ENCODE peak calls at places on chromosome 18, in eight cellular contexts. Y, Z, G, O, V, S, N and P are unnamed samples.

GRCh38 chr18:75230210-75231052 is 19.8 kb downstream of the TSHZ1 start:
- DNase-seq in Y (no peak), S (no peak), O (no peak), Z (no peak), N (no peak), G (no peak), V (no peak), P (no peak)

GRCh38 chr18:59303006-59303405 is 15.4 kb downstream of the CPLX4 start:
- DNase-seq in Z (no peak), S (no peak), Y (no peak), O (no peak), G (no peak), N (no peak), V (no peak), P (no peak)

GRCh38 chr18:45688834-45689233 is 35.1 kb upstream of the SLC14A1 start:
- DNase-seq in S (no peak), Y (peak), G (peak), V (no peak), N (no peak), Z (peak), O (peak), P (no peak)

GRCh38 chr18:6107794-6108193 is 212.5 kb upstream of the TMEM200C start:
- DNase-seq in G (no peak), Z (no peak), Y (no peak), S (no peak), N (no peak), O (no peak), V (no peak), P (no peak)

GRCh38 chr18:74507120-74507881 is 11.1 kb downstream of the CNDP2 start:
- DNase-seq in Y (no peak), S (no peak), O (no peak), V (no peak), G (no peak), Z (no peak), N (no peak), P (no peak)

GRCh38 chr18:58316400-58316942 is 272.4 kb downstream of the NEDD4L start:
- DNase-seq in S (no peak), Y (no peak), V (no peak), Z (no peak), N (no peak), G (no peak), O (no peak), P (no peak)

GRCh38 chr18:40555914-40556313 is 1399.1 kb upstream of the PIK3C3 start:
- DNase-seq in V (no peak), S (no peak), Z (no peak), Y (no peak), G (no peak), N (no peak), O (no peak), P (no peak)

GRCh38 chr18:44715841-44716240 is 35.2 kb downstream of the SETBP1 start:
- DNase-seq in Z (no peak), Y (no peak), O (no peak), V (peak), S (no peak), G (no peak), N (no peak), P (no peak)

GRCh38 chr18:8188196-8188595 is 421.0 kb upstream of the RAB12 start:
- DNase-seq in S (no peak), G (no peak), Z (no peak), N (no peak), Y (peak), O (no peak), V (no peak), P (no peak)

GRCh38 chr18:34649072-34649471 is 61.0 kb upstream of the DTNA start:
- DNase-seq in G (no peak), S (no peak), O (no peak), Z (no peak), Y (peak), N (no peak), V (no peak), P (no peak)

GRCh38 chr18:49619792-49620191 is 57.9 kb downstream of the LIPG start:
- DNase-seq in S (no peak), V (no peak), Z (no peak), G (no peak), N (no peak), O (no peak), Y (no peak), P (no peak)

GRCh38 chr18:59005266-59005665 is 134.4 kb upstream of the SEC11C start:
- DNase-seq in S (no peak), N (no peak), G (no peak), Y (peak), Z (no peak), O (no peak), V (no peak), P (peak)

GRCh38 chr18:44143054-44143453 is 537.6 kb upstream of the SETBP1 start:
- DNase-seq in G (no peak), Y (no peak), N (no peak), V (no peak), Z (no peak), S (no peak), O (no peak), P (no peak)

GRCh38 chr18:24016643-24017042 is 2.1 kb downstream of the TTC39C start:
- DNase-seq in N (no peak), Y (peak), S (no peak), G (no peak), O (no peak), V (no peak), Z (no peak), P (no peak)

GRCh38 chr18:75526038-75526437 is 98.5 kb upstream of the SMIM21 start:
- DNase-seq in Y (no peak), O (no peak), G (no peak), N (no peak), V (no peak), Z (no peak), S (no peak), P (no peak)

GRCh38 chr18:42155024-42155423 is 200.0 kb downstream of the PIK3C3 start:
- DNase-seq in V (no peak), O (no peak), G (no peak), Y (no peak), N (no peak), S (no peak), Z (no peak), P (no peak)

GRCh38 chr18:46761054-46761769 is 4.4 kb upstream of the ST8SIA5 start:
- DNase-seq in Y (no peak), V (no peak), O (no peak), N (no peak), G (no peak), S (no peak), Z (no peak), P (no peak)

GRCh38 chr18:48924621-48925601 is 25.9 kb downstream of the SMAD7 start:
- DNase-seq in O (no peak), G (peak), Y (no peak), N (no peak), V (no peak), Z (no peak), S (no peak), P (no peak)

GRCh38 chr18:63208676-63209075 is 110.9 kb downstream of the BCL2 start:
- DNase-seq in V (no peak), S (no peak), Y (no peak), O (no peak), Z (no peak), G (peak), N (no peak), P (no peak)

GRCh38 chr18:12283256-12283655 is 24.8 kb upstream of the TUBB6 start:
- DNase-seq in G (no peak), O (no peak), V (no peak), S (peak), Z (no peak), Y (peak), N (peak), P (no peak)

GRCh38 chr18:45806226-45806625 is 19.2 kb upstream of the SIGLEC15 start:
- DNase-seq in N (no peak), Y (peak), Z (no peak), G (no peak), O (no peak), V (no peak), S (no peak), P (no peak)

GRCh38 chr18:32418148-32418547 is 52.5 kb downstream of the GAREM1 start:
- DNase-seq in V (no peak), Y (no peak), G (no peak), S (no peak), Z (no peak), O (no peak), N (no peak), P (no peak)

GRCh38 chr18:67669993-67670671 is 153.6 kb upstream of the DSEL start:
- DNase-seq in Z (no peak), S (no peak), O (no peak), Y (peak), V (no peak), G (no peak), N (no peak), P (no peak)

GRCh38 chr18:7945882-7946281 is 378.8 kb downstream of the PTPRM start:
- DNase-seq in Y (peak), V (no peak), N (peak), Z (no peak), S (no peak), G (no peak), O (no peak), P (no peak)